ENCODE peak calls at places on chromosomes 3 and 15, in six cellular contexts. X is esophagus muscularis mucosa, I is HL-60, C is GM12864, G is stomach, N is progenitor cell of endocrine pancreas. H is an unnamed sample.

GRCh38 chr15:33865416-33865815 is 102.9 kb upstream of the CHRM5 start:
- DNase-seq in X (no peak), I (no peak), C (no peak), G (no peak), N (no peak), H (no peak)

GRCh38 chr3:75101329-75102147 is 487.1 kb upstream of the CNTN3 start:
- DNase-seq in X (no peak), I (no peak), C (no peak), G (no peak), N (peak), H (no peak)

GRCh38 chr3:140319801-140320200 is 358.1 kb upstream of the TRIM42 start:
- DNase-seq in X (no peak), I (no peak), C (no peak), G (no peak), N (no peak), H (no peak)

GRCh38 chr3:155184027-155184426 is 103.9 kb downstream of the MME start:
- DNase-seq in X (no peak), I (no peak), C (no peak), G (no peak), N (no peak), H (peak)

GRCh38 chr15:39598958-39599845 is 18.3 kb downstream of the THBS1 start:
- DNase-seq in X (no peak), I (no peak), C (no peak), G (no peak), N (no peak), H (no peak)

GRCh38 chr15:84929795-84930371 is 45.4 kb downstream of the SLC28A1 start:
- DNase-seq in X (no peak), I (peak), C (no peak), G (peak), N (no peak), H (no peak)

GRCh38 chr15:72135719-72136118 is 17.5 kb downstream of the SENP8 start:
- DNase-seq in X (no peak), I (no peak), C (no peak), G (no peak), N (no peak), H (no peak)

GRCh38 chr3:152328841-152329240 is 60.1 kb downstream of the MBNL1 start:
- DNase-seq in X (no peak), I (no peak), C (no peak), G (no peak), N (no peak), H (no peak)

GRCh38 chr15:66195621-66196230 is 57.8 kb downstream of the MEGF11 start:
- DNase-seq in X (no peak), I (no peak), C (no peak), G (no peak), N (no peak), H (no peak)

GRCh38 chr3:17810759-17811158 is 68.3 kb upstream of the TBC1D5 start:
- DNase-seq in X (no peak), I (no peak), C (no peak), G (no peak), N (no peak), H (no peak)

GRCh38 chr3:54822206-54822605 is 105.7 kb downstream of the LRTM1 start:
- DNase-seq in X (no peak), I (no peak), C (no peak), G (no peak), N (no peak), H (no peak)

GRCh38 chr3:174423936-174424335 is 435.2 kb upstream of the NAALADL2 start:
- DNase-seq in X (no peak), I (no peak), C (no peak), G (no peak), N (no peak), H (no peak)

GRCh38 chr3:194780706-194781105 is 95.0 kb downstream of the FAM43A start:
- DNase-seq in X (no peak), I (no peak), C (no peak), G (no peak), N (no peak), H (no peak)

GRCh38 chr3:156729460-156730179 is 55.2 kb downstream of the TIPARP start:
- DNase-seq in X (peak), I (no peak), C (no peak), G (no peak), N (no peak), H (no peak)

GRCh38 chr15:74203914-74204431 is 1.4 kb upstream of the STRA6 start:
- DNase-seq in X (no peak), I (no peak), C (no peak), G (no peak), N (no peak), H (no peak)

GRCh38 chr15:67977690-67978089 is 76.4 kb upstream of the PIAS1 start:
- DNase-seq in X (no peak), I (no peak), C (no peak), G (no peak), N (no peak), H (no peak)

GRCh38 chr3:178949896-178950295 is 121.7 kb downstream of the ZMAT3 start:
- DNase-seq in X (no peak), I (no peak), C (no peak), G (no peak), N (no peak), H (no peak)

GRCh38 chr3:34676431-34676830 is 878.0 kb downstream of the PDCD6IP start:
- DNase-seq in X (no peak), I (no peak), C (no peak), G (no peak), N (no peak), H (no peak)

GRCh38 chr3:36444909-36445308 is 64.6 kb downstream of the STAC start:
- DNase-seq in X (no peak), I (no peak), C (no peak), G (no peak), N (no peak), H (no peak)

GRCh38 chr15:40104296-40104864 is 4.3 kb downstream of the BMF start:
- DNase-seq in X (no peak), I (no peak), C (no peak), G (no peak), N (no peak), H (no peak)

GRCh38 chr3:177463863-177464262 is 266.6 kb upstream of the TBL1XR1 start:
- DNase-seq in X (no peak), I (no peak), C (no peak), G (no peak), N (no peak), H (no peak)

GRCh38 chr3:149441662-149442442 is 32.6 kb upstream of the TM4SF4 start:
- DNase-seq in X (peak), I (no peak), C (no peak), G (no peak), N (no peak), H (no peak)

GRCh38 chr3:31613131-31613626 is 80.5 kb downstream of the STT3B start:
- DNase-seq in X (no peak), I (no peak), C (no peak), G (no peak), N (no peak), H (no peak)

GRCh38 chr3:33060609-33061337 is 36.2 kb downstream of the GLB1 start:
- DNase-seq in X (no peak), I (no peak), C (no peak), G (peak), N (no peak), H (no peak)

GRCh38 chr3:138114988-138115971 is at the start of gene DZIP1L:
- DNase-seq in X (no peak), I (peak), C (no peak), G (peak), N (peak), H (peak)

GRCh38 chr3:100440895-100441294 is 39.6 kb downstream of the LNP1 start:
- DNase-seq in X (peak), I (no peak), C (no peak), G (no peak), N (no peak), H (no peak)

GRCh38 chr3:126132751-126133511 is 47.5 kb downstream of the ALDH1L1 start:
- DNase-seq in X (peak), I (no peak), C (no peak), G (peak), N (no peak), H (no peak)

GRCh38 chr15:99719096-99719541 is 14.1 kb downstream of the LYSMD4 start:
- DNase-seq in X (no peak), I (peak), C (peak), G (no peak), N (no peak), H (peak)

GRCh38 chr3:197613187-197613586 is 57.4 kb upstream of the BDH1 start:
- DNase-seq in X (no peak), I (no peak), C (no peak), G (no peak), N (no peak), H (no peak)

GRCh38 chr3:38455639-38456430 is 2.1 kb downstream of the ACVR2B start:
- DNase-seq in X (no peak), I (no peak), C (no peak), G (no peak), N (no peak), H (no peak)

GRCh38 chr15:27764339-27764738 is 334.8 kb downstream of the OCA2 start:
- DNase-seq in X (peak), I (no peak), C (no peak), G (no peak), N (no peak), H (no peak)

GRCh38 chr3:148464246-148464645 is 233.5 kb upstream of the AGTR1 start:
- DNase-seq in X (no peak), I (no peak), C (no peak), G (no peak), N (no peak), H (no peak)

GRCh38 chr3:36864180-36865053 is 80.4 kb downstream of the TRANK1 start:
- DNase-seq in X (no peak), I (peak), C (no peak), G (no peak), N (no peak), H (no peak)

GRCh38 chr3:124834723-124835718 is 52.1 kb downstream of the ITGB5 start:
- DNase-seq in X (no peak), I (peak), C (peak), G (peak), N (peak), H (peak)

GRCh38 chr3:13023251-13024055 is 49.8 kb downstream of the IQSEC1 start:
- DNase-seq in X (no peak), I (no peak), C (no peak), G (no peak), N (no peak), H (no peak)

GRCh38 chr3:197520311-197521276 is 35.2 kb downstream of the BDH1 start:
- DNase-seq in X (no peak), I (no peak), C (no peak), G (peak), N (no peak), H (no peak)

GRCh38 chr3:148379763-148380162 is 317.9 kb upstream of the AGTR1 start:
- DNase-seq in X (no peak), I (peak), C (peak), G (no peak), N (no peak), H (peak)

GRCh38 chr3:177905895-177906511 is 630.2 kb upstream of the KCNMB2 start:
- DNase-seq in X (no peak), I (no peak), C (no peak), G (no peak), N (no peak), H (no peak)

GRCh38 chr15:96348112-96349027 is 17.9 kb downstream of the NR2F2 start:
- DNase-seq in X (no peak), I (no peak), C (no peak), G (no peak), N (no peak), H (no peak)

DNA sequence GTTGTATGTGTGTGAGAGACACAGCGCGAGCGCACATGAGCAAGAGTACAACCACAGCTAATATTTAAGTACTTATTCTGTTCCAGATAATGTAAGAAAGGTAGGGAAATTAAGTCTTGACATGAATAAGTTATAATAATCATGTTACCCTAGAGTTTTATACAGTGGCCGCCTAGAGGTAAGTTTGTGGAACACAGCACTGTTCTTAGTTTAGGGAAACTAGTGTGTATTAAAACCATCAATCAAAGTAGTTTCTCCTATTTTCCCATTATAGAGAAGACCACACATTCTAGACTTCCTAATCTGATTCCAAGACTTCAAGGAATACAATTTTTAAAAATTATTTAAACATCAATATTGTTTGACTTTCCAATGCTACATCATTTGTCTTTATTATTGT is 9.5 kb downstream of the ALDH1A2 start:
- DNase-seq in X (no peak), I (no peak), C (no peak), G (no peak), N (no peak), H (no peak)
- TF ChIP-seq CTCF in X (no peak), I (no peak), C (peak), G (no peak), N (peak), H (no peak)

DNA sequence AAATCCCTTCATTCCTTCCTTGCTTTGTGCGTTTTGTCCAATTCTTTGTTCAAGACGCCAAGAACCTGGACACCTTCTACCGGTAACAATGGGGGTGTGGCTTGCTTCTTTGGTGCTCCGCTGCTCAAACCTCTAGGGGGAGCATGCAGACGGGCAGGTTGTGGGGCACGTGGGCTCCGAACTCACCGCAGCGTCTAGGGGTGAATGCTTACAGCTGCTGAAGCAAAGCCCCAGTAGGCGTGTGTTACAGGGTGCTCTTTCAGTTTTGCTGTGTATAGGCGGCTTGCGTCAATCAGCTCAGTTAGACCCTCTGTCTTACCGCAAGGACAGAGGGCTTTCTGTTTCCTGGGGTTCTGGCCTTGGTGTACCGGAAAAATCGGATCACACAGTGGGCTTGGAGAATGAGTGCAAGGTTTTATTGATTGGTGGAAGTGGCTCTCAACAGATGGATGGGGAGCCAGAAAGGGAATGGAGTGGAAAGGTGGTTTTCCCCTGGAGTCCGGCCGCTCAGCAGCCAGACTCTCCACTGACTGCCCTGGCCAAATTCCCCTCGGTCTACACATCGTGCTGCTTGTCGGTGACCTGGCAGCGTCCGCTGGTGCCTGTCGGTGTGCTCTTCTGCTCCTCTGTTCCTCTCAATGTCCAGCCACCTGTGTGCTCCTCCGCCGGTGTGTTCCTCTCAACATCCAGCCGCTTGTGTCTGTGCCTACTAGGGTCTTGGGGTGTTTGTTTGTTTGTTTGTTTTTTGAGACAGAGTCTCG is 1.2 kb upstream of the LRRC34 start:
- DNase-seq in X (no peak), I (peak), C (peak), G (peak), N (no peak), H (peak)
- TF ChIP-seq CTCF in X (peak), I (peak), C (peak), G (no peak), N (peak), H (peak)

GRCh38 chr3:103295974-103296570 is 861.3 kb downstream of the ZPLD1 start:
- DNase-seq in X (no peak), I (no peak), C (no peak), G (no peak), N (no peak), H (no peak)
- TF ChIP-seq CTCF in X (no peak), I (no peak), C (no peak), G (no peak), N (peak), H (no peak)

GRCh38 chr3:190249414-190249813 is 72.8 kb downstream of the CLDN1 start:
- DNase-seq in X (no peak), I (no peak), C (no peak), G (no peak), N (no peak), H (no peak)
- TF ChIP-seq CTCF in X (no peak), I (no peak), C (peak), G (no peak), N (no peak), H (no peak)

DNA sequence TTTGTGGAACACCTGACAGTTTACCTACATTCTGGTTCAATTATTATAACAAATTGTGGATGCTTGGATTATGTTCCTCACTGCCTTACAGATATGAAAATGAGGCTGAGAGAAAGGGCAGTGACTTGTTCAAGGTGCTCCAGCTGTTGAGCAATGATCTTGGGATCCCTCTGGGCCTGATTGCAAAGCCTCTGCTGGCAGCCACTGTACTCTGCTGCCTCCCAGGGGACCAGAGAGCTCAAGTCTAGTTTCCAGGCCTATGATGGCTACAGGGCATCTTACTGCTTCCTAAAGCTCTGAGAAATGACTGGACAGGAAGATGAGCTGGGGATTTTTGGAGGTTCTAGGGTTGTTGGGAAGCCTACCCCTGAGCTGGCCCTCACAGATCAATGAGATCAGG is 2.3 kb upstream of the SHC4 start:
- DNase-seq in X (no peak), I (peak), C (no peak), G (no peak), N (no peak), H (peak)
- TF ChIP-seq CTCF in X (no peak), I (no peak), C (peak), G (no peak), N (no peak), H (peak)

H was measured in GM20000.